ENCODE peak calls at places on chromosomes 11 and 22, in ten cellular contexts. F is heart right ventricle, W is psoas muscle, Z is Panc1, V is fibroblast of mammary gland, U is heart left ventricle, R is cardiac fibroblast, N is AG09309, B is astrocyte of the spinal cord, J is H1. Q is an unnamed sample.

GRCh38 chr11:35944503-35945136 is 758 bp downstream of the LDLRAD3 start:
- DNase-seq in W (peak), Z (no peak), R (peak), B (no peak), N (no peak), J (no peak), F (no peak), U (no peak), V (peak), Q (peak)

GRCh38 chr11:107859459-107860239 is 1.1 kb upstream of the SLC35F2 start:
- DNase-seq in W (peak), B (no peak), N (no peak), Z (peak), J (peak), U (no peak), F (peak), R (peak), V (peak), Q (peak)

GRCh38 chr11:17369094-17369493 is 17.5 kb downstream of the NCR3LG1 start:
- DNase-seq in W (no peak), F (no peak), V (no peak), J (no peak), R (no peak), B (no peak), Z (no peak), N (no peak), U (no peak), Q (no peak)

GRCh38 chr22:41197808-41198585 is 7.1 kb upstream of the L3MBTL2 start:
- DNase-seq in W (no peak), V (no peak), J (no peak), U (no peak), B (no peak), F (peak), R (no peak), N (no peak), Z (no peak), Q (no peak)

GRCh38 chr11:123202155-123202714 is 7.2 kb upstream of the CLMP start:
- DNase-seq in V (peak), U (no peak), W (peak), F (no peak), Z (no peak), N (no peak), B (no peak), R (peak), J (peak), Q (no peak)

GRCh38 chr11:1861435-1862411 is 8.8 kb downstream of the LSP1 start:
- DNase-seq in U (no peak), W (no peak), F (no peak), V (no peak), N (no peak), B (no peak), Z (no peak), J (no peak), R (no peak), Q (no peak)

GRCh38 chr11:61082161-61082870 is 20.0 kb upstream of the CD5 start:
- DNase-seq in B (no peak), V (no peak), J (no peak), R (no peak), U (no peak), W (no peak), F (no peak), N (no peak), Z (no peak), Q (no peak)

GRCh38 chr11:128790200-128790599 is 76.9 kb downstream of the KCNJ1 start:
- DNase-seq in R (peak), W (no peak), J (no peak), B (peak), Z (no peak), V (no peak), F (peak), U (peak), N (no peak), Q (no peak)

GRCh38 chr11:86524603-86525352 is 147.6 kb downstream of the ME3 start:
- DNase-seq in V (peak), B (peak), N (no peak), Z (peak), F (no peak), R (peak), J (no peak), W (no peak), U (no peak), Q (no peak)

GRCh38 chr22:48952256-48953102 is 875.2 kb downstream of the BRD1 start:
- DNase-seq in F (no peak), R (no peak), U (no peak), N (no peak), B (no peak), J (peak), W (no peak), Z (no peak), V (no peak), Q (no peak)

GRCh38 chr11:85827768-85828639 is 17.1 kb upstream of the SYTL2 start:
- DNase-seq in J (no peak), V (peak), R (peak), U (no peak), B (peak), F (no peak), N (peak), W (no peak), Z (peak), Q (no peak)

GRCh38 chr11:71913716-71914115 is 14.7 kb downstream of the XNDC1N start:
- DNase-seq in J (no peak), V (peak), Z (no peak), W (no peak), U (no peak), F (no peak), B (peak), R (no peak), N (peak), Q (no peak)

GRCh38 chr11:28621648-28622215 is 513.5 kb downstream of the METTL15 start:
- DNase-seq in F (no peak), B (peak), V (peak), W (no peak), J (no peak), Z (no peak), N (no peak), R (peak), U (no peak), Q (peak)
- H3K4me3 ChIP-seq in F (peak), B (no peak), V (peak), W (peak), J (no peak), Z (peak), N (peak), R (no peak), U (peak), Q (peak)

DNA sequence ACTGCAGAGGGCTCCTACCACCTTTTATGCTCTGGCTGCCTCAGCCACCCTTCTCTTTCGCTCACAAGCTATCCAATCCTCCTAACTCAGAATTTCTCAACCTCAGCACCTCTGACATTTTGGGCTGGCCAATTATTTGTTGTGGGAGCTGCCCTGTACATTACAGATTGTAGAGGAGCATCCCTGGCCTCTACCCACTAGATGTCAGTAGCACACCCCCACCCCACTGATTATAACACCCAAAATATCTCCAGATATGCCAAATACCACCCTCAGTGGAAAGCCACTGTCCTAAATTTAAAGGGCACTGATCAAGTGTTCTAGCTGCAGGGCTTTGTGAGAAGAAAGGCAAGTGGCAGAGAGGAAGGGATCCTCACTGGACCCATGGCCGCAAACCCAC is 443.1 kb downstream of the SOX6 start:
- DNase-seq in R (no peak), V (no peak), U (no peak), J (no peak), B (no peak), F (no peak), W (no peak), N (no peak), Z (no peak), Q (no peak)
- TF ChIP-seq CTCF in R (no peak), V (peak), U (peak), J (no peak), B (peak), F (peak), W (no peak), N (no peak), Z (no peak), Q (no peak)

DNA sequence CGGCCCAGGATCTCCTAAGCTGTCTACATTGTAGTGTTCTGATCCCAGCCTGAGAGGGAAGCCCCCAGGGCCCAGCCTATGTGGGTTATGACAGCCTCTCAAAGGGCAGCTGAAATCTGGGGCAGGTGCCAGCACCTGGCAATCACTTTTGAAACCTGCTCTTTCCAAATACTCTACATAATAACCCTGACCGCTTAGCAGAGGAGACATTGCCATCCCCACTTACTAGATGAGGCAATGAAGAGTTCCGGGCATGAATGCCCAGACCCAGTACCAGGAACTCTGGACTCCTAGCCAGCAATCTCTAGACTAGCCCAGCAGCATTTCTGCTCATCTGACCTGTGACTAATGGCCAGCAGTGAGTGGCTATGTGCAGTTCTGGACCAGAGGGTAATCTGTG is 412.4 kb upstream of the CADM1 start:
- DNase-seq in F (no peak), W (peak), R (no peak), J (no peak), V (no peak), N (no peak), Z (no peak), U (no peak), B (no peak), Q (no peak)
- H3K4me3 ChIP-seq in F (no peak), W (no peak), R (no peak), J (no peak), V (no peak), N (no peak), Z (no peak), U (no peak), B (no peak), Q (no peak)

GRCh38 chr11:111326824-111327223 is 28.5 kb downstream of the POU2AF3 start:
- DNase-seq in N (no peak), U (no peak), F (no peak), J (no peak), B (no peak), Z (no peak), R (no peak), V (no peak), W (no peak), Q (no peak)
- TF ChIP-seq CTCF in N (no peak), U (no peak), F (no peak), J (no peak), B (no peak), Z (no peak), R (no peak), V (no peak), W (no peak), Q (no peak)

GRCh38 chr22:38223289-38223960 is 21.6 kb downstream of the MAFF start:
- DNase-seq in R (no peak), W (no peak), J (no peak), B (no peak), F (no peak), V (no peak), Z (no peak), U (no peak), N (no peak), Q (no peak)

GRCh38 chr22:38221908-38222796 is 20.4 kb downstream of the MAFF start:
- DNase-seq in F (no peak), U (no peak), N (no peak), J (peak), V (no peak), W (no peak), Z (no peak), R (no peak), B (no peak), Q (no peak)

GRCh38 chr22:38220653-38221386 is 19.0 kb downstream of the MAFF start:
- DNase-seq in N (no peak), Z (no peak), U (no peak), W (no peak), B (no peak), F (no peak), R (no peak), V (no peak), J (no peak), Q (no peak)

GRCh38 chr22:38221407-38221806 is 19.6 kb downstream of the MAFF start:
- DNase-seq in J (no peak), B (no peak), V (no peak), F (no peak), N (no peak), Z (no peak), R (no peak), U (no peak), W (no peak), Q (no peak)

DNA sequence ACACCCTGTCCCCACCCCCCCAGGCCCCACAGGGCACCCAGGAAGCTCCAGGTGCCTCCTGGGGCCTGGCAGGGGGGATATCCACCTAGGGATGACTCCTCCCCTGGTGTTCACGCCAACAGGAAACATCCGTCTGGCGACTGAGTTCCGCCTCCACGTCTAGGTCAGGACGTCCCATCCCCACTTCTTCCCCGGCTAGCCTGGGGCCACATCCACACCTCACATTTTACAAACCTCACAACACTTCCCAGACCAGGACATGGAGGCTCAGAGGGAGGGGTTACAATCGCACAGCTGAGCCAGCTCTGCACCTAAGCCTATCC is 21.0 kb downstream of the MAFF start:
- DNase-seq in N (no peak), J (no peak), F (no peak), W (no peak), Z (no peak), V (no peak), B (no peak), U (no peak), R (no peak), Q (no peak)
- H3K4me3 ChIP-seq in N (no peak), J (no peak), F (no peak), W (no peak), Z (no peak), V (no peak), B (no peak), U (no peak), R (no peak), Q (no peak)

GRCh38 chr11:131703311-131703710 is 332.9 kb downstream of the NTM start:
- DNase-seq in Z (no peak), F (no peak), N (no peak), U (no peak), B (no peak), V (no peak), R (no peak), W (no peak), J (no peak), Q (no peak)
- TF ChIP-seq CTCF in Z (no peak), F (no peak), N (no peak), U (no peak), B (no peak), V (no peak), R (no peak), W (no peak), J (no peak), Q (no peak)

GRCh38 chr11:111736191-111736590 is 30.0 kb downstream of the PPP2R1B start:
- DNase-seq in B (no peak), U (no peak), N (peak), J (no peak), Z (no peak), V (peak), F (peak), W (peak), R (peak), Q (no peak)
- H3K4me3 ChIP-seq in B (no peak), U (peak), N (no peak), J (no peak), Z (no peak), V (no peak), F (no peak), W (peak), R (no peak), Q (no peak)

GRCh38 chr11:78812513-78813293 is 238.0 kb upstream of the NARS2 start:
- DNase-seq in Z (no peak), U (no peak), W (no peak), R (no peak), V (no peak), B (no peak), J (no peak), N (no peak), F (no peak), Q (no peak)
- TF ChIP-seq CTCF in Z (peak), U (no peak), W (no peak), R (no peak), V (no peak), B (no peak), J (no peak), N (no peak), F (no peak), Q (no peak)

GRCh38 chr22:36419177-36419911 is 31.6 kb upstream of the MYH9 start:
- DNase-seq in J (peak), U (no peak), R (peak), N (no peak), F (peak), V (peak), Z (no peak), B (peak), W (peak), Q (peak)
- H3K4me3 ChIP-seq in J (no peak), U (peak), R (no peak), N (no peak), F (peak), V (peak), Z (no peak), B (no peak), W (peak), Q (peak)

Q was measured in ovary.